ENCODE peak calls at places on chromosomes 13 and 19, in five cellular contexts. T, O, J, F and Y are unnamed samples.

GRCh38 chr19:46442808-46443450 is 14.2 kb upstream of the PNMA8C start:
- DNase-seq in T (no peak), O (peak; percentile 47), J (peak; percentile 41), F (no peak), Y (no peak)

GRCh38 chr19:5292843-5293606 is 47.6 kb downstream of the PTPRS start:
- DNase-seq in T (peak; percentile 57), O (no peak), J (no peak), F (peak; percentile 91), Y (no peak)

GRCh38 chr13:51453308-51453958 is 597 bp upstream of the INTS6 start:
- DNase-seq in T (no peak), O (peak; percentile 23), J (no peak), F (no peak), Y (peak; percentile 51)

GRCh38 chr13:49023441-49023840 is 47.7 kb downstream of the FNDC3A start:
- DNase-seq in T (no peak), O (no peak), J (no peak), F (no peak), Y (no peak)

GRCh38 chr19:10269333-10270179 is 1.4 kb upstream of the ICAM1 start:
- DNase-seq in T (peak; percentile 83), O (peak; percentile 28), J (peak; percentile 12), F (peak; percentile 96), Y (no peak)

GRCh38 chr19:13212759-13213330 is 62.6 kb downstream of the IER2 start:
- DNase-seq in T (peak; percentile 30), O (no peak), J (no peak), F (no peak), Y (no peak)

GRCh38 chr13:90386090-90386489 is 961.4 kb upstream of the MIR17HG start:
- DNase-seq in T (no peak), O (peak; percentile 71), J (no peak), F (no peak), Y (no peak)

GRCh38 chr13:59229861-59230260 is 933.9 kb downstream of the DIAPH3 start:
- DNase-seq in T (no peak), O (no peak), J (no peak), F (no peak), Y (no peak)

GRCh38 chr13:51765142-51765515 is 38.8 kb downstream of the DHRS12 start:
- DNase-seq in T (no peak), O (no peak), J (no peak), F (no peak), Y (no peak)

GRCh38 chr13:50512602-50513527 is 330.6 kb downstream of the DLEU7 start:
- DNase-seq in T (peak; percentile 31), O (peak; percentile 78), J (peak; percentile 23), F (no peak), Y (no peak)